ENCODE peak calls at places on chromosome 11, in four cellular contexts. I is brain microvascular endothelial cell; A is activated naive CD8-positive, alpha-beta T cell treated with anti-CD3 and anti-CD28 coated beads, Interleukin-2, amount 50 U/mL, for 24 hours; Z is bronchial epithelial cell. G is an unnamed sample.

GRCh38 chr11:62881579-62882427 is 1.1 kb downstream of the SLC3A2 start:
- DNase-seq in Z (peak; percentile 89), I (peak; percentile 97), A (peak; percentile 96), G (peak; percentile 98)

GRCh38 chr11:73201888-73202810 is 15.9 kb upstream of the P2RY2 start:
- DNase-seq in A (no peak), I (no peak), Z (no peak), G (no peak)

GRCh38 chr11:8604078-8604723 is 10.2 kb upstream of the STK33 start:
- DNase-seq in I (peak; percentile 100), A (peak; percentile 60), Z (peak; percentile 100), G (peak; percentile 20)

GRCh38 chr11:126857860-126858808 is 142.4 kb downstream of the KIRREL3 start:
- DNase-seq in Z (no peak), I (no peak), A (no peak), G (no peak)

GRCh38 chr11:69484427-69485259 is 3.2 kb downstream of the LINC01488 start:
- DNase-seq in I (no peak), A (no peak), Z (no peak), G (no peak)

GRCh38 chr11:131677832-131678470 is 307.5 kb downstream of the NTM start:
- DNase-seq in Z (no peak), I (no peak), A (no peak), G (no peak)

GRCh38 chr11:10019906-10020682 is 273.9 kb downstream of the SBF2 start:
- DNase-seq in I (no peak), Z (no peak), A (no peak), G (no peak)

GRCh38 chr11:111476366-111476765 is 35.8 kb downstream of the BTG4 start:
- DNase-seq in I (no peak), Z (peak; percentile 44), A (no peak), G (no peak)

GRCh38 chr11:101446238-101446637 is 137.6 kb downstream of the TRPC6 start:
- DNase-seq in A (no peak), I (peak; percentile 69), Z (peak; percentile 51), G (peak; percentile 88)

G was measured in foreskin melanocyte.